ENCODE peak calls at places on chromosomes 4 and X, in five cellular contexts. One of them, this sample, is unnamed.

GRCh38 chrX:40260123-40260751 is 162.5 kb upstream of the BCOR start:
- DNase-seq in retinal pigment epithelial cell: peak; percentile 11
- DNase-seq in kidney epithelial cell: no peak
- DNase-seq in fibroblast of the aortic adventitia: no peak
- DNase-seq in lower lobe of right lung: peak; percentile 72
- DNase-seq in this sample: no peak

GRCh38 chr4:1904042-1904441 is 32.8 kb downstream of the NSD2 start:
- DNase-seq in lower lobe of right lung: no peak
- DNase-seq in kidney epithelial cell: no peak
- DNase-seq in retinal pigment epithelial cell: no peak
- DNase-seq in fibroblast of the aortic adventitia: no peak
- DNase-seq in this sample: no peak

GRCh38 chrX:114959729-114960128 is 57.7 kb downstream of the IL13RA2 start:
- DNase-seq in retinal pigment epithelial cell: no peak
- DNase-seq in fibroblast of the aortic adventitia: peak; percentile 55
- DNase-seq in lower lobe of right lung: no peak
- DNase-seq in kidney epithelial cell: no peak
- DNase-seq in this sample: no peak

GRCh38 chr4:56386091-56386490 is 1.2 kb downstream of the AASDH start:
- DNase-seq in fibroblast of the aortic adventitia: no peak
- DNase-seq in retinal pigment epithelial cell: no peak
- DNase-seq in lower lobe of right lung: no peak
- DNase-seq in kidney epithelial cell: no peak
- DNase-seq in this sample: no peak

GRCh38 chr4:89245459-89245858 is 62.1 kb downstream of the GPRIN3 start:
- DNase-seq in fibroblast of the aortic adventitia: no peak
- DNase-seq in kidney epithelial cell: no peak
- DNase-seq in retinal pigment epithelial cell: no peak
- DNase-seq in lower lobe of right lung: no peak
- DNase-seq in this sample: no peak

GRCh38 chr4:21018817-21019216 is 318.6 kb downstream of the PACRGL start:
- DNase-seq in retinal pigment epithelial cell: no peak
- DNase-seq in fibroblast of the aortic adventitia: no peak
- DNase-seq in lower lobe of right lung: no peak
- DNase-seq in kidney epithelial cell: no peak
- DNase-seq in this sample: no peak

GRCh38 chrX:125769628-125770027 is 396.5 kb downstream of the DCAF12L2 start:
- DNase-seq in kidney epithelial cell: no peak
- DNase-seq in fibroblast of the aortic adventitia: no peak
- DNase-seq in retinal pigment epithelial cell: no peak
- DNase-seq in lower lobe of right lung: no peak
- DNase-seq in this sample: no peak

GRCh38 chr4:126753592-126753991 is 879.2 kb upstream of the INTU start:
- DNase-seq in retinal pigment epithelial cell: no peak
- DNase-seq in kidney epithelial cell: no peak
- DNase-seq in lower lobe of right lung: no peak
- DNase-seq in fibroblast of the aortic adventitia: no peak
- DNase-seq in this sample: no peak

GRCh38 chr4:4852591-4853362 is 6.7 kb upstream of the MSX1 start:
- DNase-seq in fibroblast of the aortic adventitia: peak; percentile 85
- DNase-seq in lower lobe of right lung: no peak
- DNase-seq in kidney epithelial cell: peak; percentile 29
- DNase-seq in retinal pigment epithelial cell: no peak
- DNase-seq in this sample: no peak

GRCh38 chrX:135050603-135051002 is 1.3 kb downstream of the RTL8A start:
- DNase-seq in retinal pigment epithelial cell: no peak
- DNase-seq in lower lobe of right lung: no peak
- DNase-seq in kidney epithelial cell: no peak
- DNase-seq in fibroblast of the aortic adventitia: no peak
- DNase-seq in this sample: no peak
- H3K4me3 ChIP-seq in retinal pigment epithelial cell: peak overlapping the region; percentile 58
- H3K4me3 ChIP-seq in lower lobe of right lung: peak overlapping the region; percentile 66
- H3K4me3 ChIP-seq in kidney epithelial cell: peak overlapping the region; percentile 50
- H3K4me3 ChIP-seq in fibroblast of the aortic adventitia: peak overlapping the region; percentile 71
- H3K4me3 ChIP-seq in this sample: peak overlapping the region; percentile 55

GRCh38 chrX:12903646-12904045 is 2.8 kb upstream of the TLR8 start:
- DNase-seq in lower lobe of right lung: no peak
- DNase-seq in kidney epithelial cell: no peak
- DNase-seq in retinal pigment epithelial cell: no peak
- DNase-seq in fibroblast of the aortic adventitia: no peak
- DNase-seq in this sample: no peak

GRCh38 chrX:12899506-12899905 is 6.9 kb upstream of the TLR8 start:
- DNase-seq in fibroblast of the aortic adventitia: no peak
- DNase-seq in kidney epithelial cell: no peak
- DNase-seq in lower lobe of right lung: no peak
- DNase-seq in retinal pigment epithelial cell: no peak
- DNase-seq in this sample: no peak

GRCh38 chrX:12898073-12898472 is 8.3 kb upstream of the TLR8 start:
- DNase-seq in lower lobe of right lung: no peak
- DNase-seq in kidney epithelial cell: no peak
- DNase-seq in fibroblast of the aortic adventitia: no peak
- DNase-seq in retinal pigment epithelial cell: no peak
- DNase-seq in this sample: no peak

GRCh38 chrX:12896935-12897334 is 9.5 kb upstream of the TLR8 start:
- DNase-seq in retinal pigment epithelial cell: no peak
- DNase-seq in fibroblast of the aortic adventitia: no peak
- DNase-seq in lower lobe of right lung: no peak
- DNase-seq in kidney epithelial cell: no peak
- DNase-seq in this sample: no peak

GRCh38 chrX:12901486-12901885 is 4.9 kb upstream of the TLR8 start:
- DNase-seq in kidney epithelial cell: no peak
- DNase-seq in fibroblast of the aortic adventitia: peak; percentile 53
- DNase-seq in lower lobe of right lung: peak; percentile 62
- DNase-seq in retinal pigment epithelial cell: no peak
- DNase-seq in this sample: peak; percentile 2
- TF ChIP-seq CTCF in kidney epithelial cell: peak; percentile 68
- TF ChIP-seq CTCF in fibroblast of the aortic adventitia: peak; percentile 68
- TF ChIP-seq CTCF in lower lobe of right lung: peak; percentile 61
- TF ChIP-seq CTCF in retinal pigment epithelial cell: peak; percentile 59
- TF ChIP-seq CTCF in this sample: peak; percentile 62

DNA sequence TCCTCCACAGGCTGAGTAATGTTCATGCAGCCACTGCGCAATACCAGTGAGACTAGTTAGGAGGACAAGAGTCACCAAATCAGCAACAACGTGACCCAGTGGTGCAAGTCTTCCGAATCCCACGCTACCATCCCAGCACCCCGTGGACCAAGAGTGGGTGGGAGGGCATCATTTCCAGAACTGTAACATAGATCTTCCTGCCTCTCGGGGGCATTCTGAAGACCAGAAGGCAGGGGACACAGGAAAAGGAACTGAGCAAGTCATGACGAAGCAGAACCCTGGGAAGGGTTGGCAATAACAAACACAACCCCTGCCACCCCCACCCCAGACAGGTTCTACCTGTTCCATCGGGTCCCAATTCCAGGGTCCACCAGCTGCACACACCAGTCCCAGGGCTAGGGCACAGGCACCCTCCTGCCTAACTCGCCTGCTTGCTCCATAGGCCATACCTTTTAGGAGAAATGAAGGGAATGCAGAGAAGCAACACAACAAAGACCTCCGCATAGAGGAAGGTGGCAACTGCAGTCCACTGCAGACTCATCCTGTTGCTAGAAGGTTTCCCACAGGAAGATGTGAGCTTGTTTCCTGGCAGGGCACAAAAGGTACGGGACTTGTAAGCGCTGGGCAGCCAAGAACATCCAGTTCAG is 1.4 kb downstream of the BCAP31 start:
- DNase-seq in fibroblast of the aortic adventitia: no peak
- DNase-seq in retinal pigment epithelial cell: no peak
- DNase-seq in kidney epithelial cell: no peak
- DNase-seq in lower lobe of right lung: peak; percentile 58
- DNase-seq in this sample: no peak
- H3K4me3 ChIP-seq in fibroblast of the aortic adventitia: peak overlapping the region; percentile 72
- H3K4me3 ChIP-seq in retinal pigment epithelial cell: peak overlapping the region; percentile 60
- H3K4me3 ChIP-seq in kidney epithelial cell: peak overlapping the region; percentile 74
- H3K4me3 ChIP-seq in lower lobe of right lung: peak overlapping the region; percentile 72
- H3K4me3 ChIP-seq in this sample: peak overlapping the region; percentile 61

DNA sequence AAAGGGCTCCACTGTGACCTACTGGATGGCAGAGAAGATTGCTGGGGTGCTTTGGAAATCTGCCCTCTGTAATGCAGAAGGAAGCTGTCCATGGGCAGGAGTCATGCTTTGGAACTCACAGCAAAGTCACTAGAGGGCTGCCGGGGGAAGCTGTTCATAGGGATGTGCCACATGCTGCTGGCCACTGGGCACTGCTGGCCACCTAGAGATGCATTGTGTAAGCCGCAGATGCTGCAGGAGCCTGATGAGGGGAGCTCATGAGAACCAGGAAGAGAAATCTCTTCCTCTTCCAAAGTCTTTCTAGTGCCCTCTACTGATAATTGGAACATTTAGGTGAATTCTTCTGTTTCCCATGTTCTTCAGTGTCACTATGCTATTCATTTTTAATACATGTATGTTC is 31.2 kb upstream of the UXT start:
- DNase-seq in retinal pigment epithelial cell: no peak
- DNase-seq in fibroblast of the aortic adventitia: no peak
- DNase-seq in kidney epithelial cell: no peak
- DNase-seq in lower lobe of right lung: no peak
- DNase-seq in this sample: no peak
- TF ChIP-seq CTCF in retinal pigment epithelial cell: no peak
- TF ChIP-seq CTCF in fibroblast of the aortic adventitia: no peak
- TF ChIP-seq CTCF in kidney epithelial cell: no peak
- TF ChIP-seq CTCF in lower lobe of right lung: no peak
- TF ChIP-seq CTCF in this sample: no peak

DNA sequence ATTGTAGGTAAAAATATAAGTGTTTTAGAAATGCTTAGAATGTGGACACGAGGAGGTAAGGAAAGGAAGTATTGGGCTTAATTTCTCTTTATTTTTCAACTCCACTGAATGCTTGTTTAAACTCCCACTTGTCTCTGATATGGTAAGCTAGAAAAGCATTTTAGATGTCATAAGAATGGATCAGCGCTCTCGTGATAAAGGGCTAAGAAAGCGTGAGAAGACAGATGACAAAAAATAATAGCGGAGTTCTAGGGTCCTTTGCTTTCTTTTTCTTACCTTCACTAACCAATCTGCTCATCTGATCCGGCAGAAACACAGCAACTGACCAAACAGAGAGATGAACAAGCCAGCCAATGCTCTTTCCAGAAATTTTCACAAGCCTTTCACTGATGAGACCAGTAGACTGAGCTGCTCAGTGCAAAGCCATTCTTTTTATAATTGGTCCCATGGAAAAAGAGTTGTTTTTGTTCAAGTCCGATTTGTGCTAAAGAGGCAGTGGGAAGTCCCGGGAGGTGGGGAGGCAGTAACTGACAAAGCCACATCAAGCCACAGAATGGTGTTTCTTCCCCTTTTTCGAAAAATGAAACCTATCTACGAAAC is at the start of gene TASL:
- DNase-seq in lower lobe of right lung: peak; percentile 46
- DNase-seq in kidney epithelial cell: no peak
- DNase-seq in retinal pigment epithelial cell: no peak
- DNase-seq in fibroblast of the aortic adventitia: no peak
- DNase-seq in this sample: no peak
- H3K4me3 ChIP-seq in lower lobe of right lung: peak within 1 kb of the TSS; percentile 32
- H3K4me3 ChIP-seq in kidney epithelial cell: no peak within 1 kb of the TSS
- H3K4me3 ChIP-seq in retinal pigment epithelial cell: no peak within 1 kb of the TSS
- H3K4me3 ChIP-seq in fibroblast of the aortic adventitia: no peak within 1 kb of the TSS
- H3K4me3 ChIP-seq in this sample: no peak within 1 kb of the TSS

DNA sequence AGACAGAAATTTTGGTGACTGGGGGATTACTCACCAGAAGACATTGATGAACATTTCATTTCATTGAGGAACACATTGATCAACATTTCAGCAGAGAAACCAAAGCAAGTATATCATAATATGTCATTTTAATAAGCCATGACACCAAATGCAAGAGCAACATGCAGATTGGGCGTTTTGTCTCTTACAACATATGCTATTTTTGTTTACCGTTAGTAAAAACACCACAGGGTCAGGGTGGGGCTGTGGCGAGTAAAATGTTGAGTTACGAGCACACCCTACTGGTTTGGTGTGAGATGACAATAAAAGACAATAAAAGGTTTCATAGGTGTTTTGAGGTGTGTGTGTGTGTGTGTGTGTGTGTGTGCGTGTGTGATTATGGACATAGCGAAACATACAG is 294.5 kb downstream of the PDGFC start:
- DNase-seq in kidney epithelial cell: no peak
- DNase-seq in lower lobe of right lung: no peak
- DNase-seq in fibroblast of the aortic adventitia: peak; percentile 40
- DNase-seq in retinal pigment epithelial cell: no peak
- DNase-seq in this sample: peak; percentile 26
- TF ChIP-seq CTCF in kidney epithelial cell: peak; percentile 10
- TF ChIP-seq CTCF in lower lobe of right lung: no peak
- TF ChIP-seq CTCF in fibroblast of the aortic adventitia: peak; percentile 42
- TF ChIP-seq CTCF in retinal pigment epithelial cell: no peak
- TF ChIP-seq CTCF in this sample: peak; percentile 47

GRCh38 chr4:52298444-52298843 is 247.3 kb downstream of the SPATA18 start:
- DNase-seq in kidney epithelial cell: no peak
- DNase-seq in retinal pigment epithelial cell: no peak
- DNase-seq in lower lobe of right lung: no peak
- DNase-seq in fibroblast of the aortic adventitia: no peak
- DNase-seq in this sample: no peak

DNA sequence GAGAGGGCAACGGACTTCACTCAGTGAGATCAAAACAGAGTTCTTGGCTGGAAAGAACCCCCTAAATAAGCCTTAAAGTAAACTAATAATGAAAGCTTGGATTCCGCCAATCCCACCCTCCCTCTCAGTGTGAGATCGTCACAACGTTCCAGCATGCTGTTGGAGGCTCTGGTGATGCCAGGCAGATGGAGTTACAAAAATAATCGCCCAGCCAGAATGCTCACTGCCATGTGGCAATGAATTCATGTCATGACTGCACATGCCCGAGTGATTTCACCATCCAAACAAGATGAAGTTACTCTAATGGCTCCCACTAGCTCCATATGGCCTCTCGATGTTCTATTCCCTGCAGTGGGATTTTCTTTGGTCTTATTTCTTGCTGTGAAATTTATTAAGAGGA is 248.0 kb downstream of the SPATA18 start:
- DNase-seq in kidney epithelial cell: no peak
- DNase-seq in lower lobe of right lung: no peak
- DNase-seq in retinal pigment epithelial cell: no peak
- DNase-seq in fibroblast of the aortic adventitia: no peak
- DNase-seq in this sample: no peak
- H3K4me3 ChIP-seq in kidney epithelial cell: no peak overlapping the region
- H3K4me3 ChIP-seq in lower lobe of right lung: no peak overlapping the region
- H3K4me3 ChIP-seq in retinal pigment epithelial cell: no peak overlapping the region
- H3K4me3 ChIP-seq in fibroblast of the aortic adventitia: no peak overlapping the region
- H3K4me3 ChIP-seq in this sample: no peak overlapping the region

GRCh38 chrX:4547218-4547836 is 833.9 kb upstream of the PRKX start:
- DNase-seq in kidney epithelial cell: peak; percentile 1
- DNase-seq in fibroblast of the aortic adventitia: peak; percentile 26
- DNase-seq in lower lobe of right lung: peak; percentile 43
- DNase-seq in retinal pigment epithelial cell: no peak
- DNase-seq in this sample: peak; percentile 16

GRCh38 chrX:4550018-4550417 is 836.6 kb upstream of the PRKX start:
- DNase-seq in fibroblast of the aortic adventitia: no peak
- DNase-seq in kidney epithelial cell: no peak
- DNase-seq in retinal pigment epithelial cell: no peak
- DNase-seq in lower lobe of right lung: no peak
- DNase-seq in this sample: no peak
- TF ChIP-seq CTCF in fibroblast of the aortic adventitia: no peak
- TF ChIP-seq CTCF in kidney epithelial cell: peak; percentile 7
- TF ChIP-seq CTCF in retinal pigment epithelial cell: peak; percentile 34
- TF ChIP-seq CTCF in lower lobe of right lung: no peak
- TF ChIP-seq CTCF in this sample: no peak

GRCh38 chr4:3368841-3369760 is 72.7 kb upstream of the HGFAC start:
- DNase-seq in retinal pigment epithelial cell: no peak
- DNase-seq in fibroblast of the aortic adventitia: no peak
- DNase-seq in kidney epithelial cell: no peak
- DNase-seq in lower lobe of right lung: no peak
- DNase-seq in this sample: no peak
- H3K4me3 ChIP-seq in retinal pigment epithelial cell: no peak overlapping the region
- H3K4me3 ChIP-seq in fibroblast of the aortic adventitia: peak overlapping the region; percentile 54
- H3K4me3 ChIP-seq in kidney epithelial cell: no peak overlapping the region
- H3K4me3 ChIP-seq in lower lobe of right lung: peak overlapping the region; percentile 27
- H3K4me3 ChIP-seq in this sample: peak overlapping the region; percentile 25

This sample was measured in astrocyte of the cerebellum.